ENCODE peak calls at places on chromosomes 5 and 9, in ten cellular contexts. C is hypothalamus; B is cardiac muscle cell; X is aorta; S is activated CD4-positive, alpha-beta T cell treated with anti-CD3 and anti-CD28 coated beads, Interleukin-2, amount 50 U/mL, for 1 hour; I is AG04450; D is RKO; P is NCI-H774; Z is breast epithelium; K is mucosa of descending colon. N is an unnamed sample.

GRCh38 chr5:178331491-178331981 is 98.9 kb upstream of the PHYKPL start:
- DNase-seq in C (peak), K (peak), S (no peak), X (peak), I (no peak), Z (peak), D (no peak), B (peak), P (no peak), N (peak)

GRCh38 chr9:97758334-97758916 is 61.3 kb upstream of the XPA start:
- DNase-seq in B (no peak), Z (no peak), P (no peak), K (no peak), X (no peak), D (peak), S (no peak), C (no peak), I (no peak), N (no peak)

GRCh38 chr5:154331924-154332323 is 113.9 kb upstream of the SAP30L start:
- DNase-seq in P (no peak), X (no peak), K (no peak), S (no peak), D (no peak), C (no peak), I (no peak), B (no peak), Z (no peak), N (no peak)

GRCh38 chr9:120391691-120392090 is 188.3 kb downstream of the CDK5RAP2 start:
- DNase-seq in P (no peak), B (no peak), C (no peak), Z (no peak), K (no peak), S (no peak), I (no peak), D (no peak), X (no peak), N (no peak)

GRCh38 chr9:136943291-136944093 is 1.0 kb downstream of the FBXW5 start:
- DNase-seq in K (no peak), D (peak), S (no peak), C (no peak), I (no peak), X (peak), B (peak), P (no peak), Z (no peak), N (no peak)

GRCh38 chr5:161421067-161421466 is 125.5 kb downstream of the GABRB2 start:
- DNase-seq in S (no peak), K (no peak), C (no peak), P (no peak), X (no peak), D (no peak), Z (no peak), I (no peak), B (no peak), N (no peak)

GRCh38 chr5:130541617-130542221 is 623.3 kb downstream of the HINT1 start:
- DNase-seq in I (no peak), B (peak), C (no peak), Z (no peak), S (no peak), K (no peak), P (no peak), X (no peak), D (no peak), N (no peak)

GRCh38 chr5:316210-317085 is 5.1 kb upstream of the AHRR start:
- DNase-seq in S (no peak), P (no peak), C (no peak), Z (no peak), D (no peak), B (no peak), I (no peak), X (no peak), K (no peak), N (no peak)

GRCh38 chr9:131312822-131313770 is 23.6 kb downstream of the PLPP7 start:
- DNase-seq in S (no peak), Z (no peak), X (no peak), D (no peak), I (no peak), C (no peak), B (no peak), K (peak), P (no peak), N (no peak)

GRCh38 chr9:8815219-8815618 is 1015.6 kb upstream of the DMAC1 start:
- DNase-seq in B (no peak), X (no peak), S (no peak), P (no peak), C (no peak), K (no peak), Z (no peak), D (no peak), I (no peak), N (no peak)

GRCh38 chr5:167987490-167988270 is 303.8 kb upstream of the WWC1 start:
- DNase-seq in C (no peak), I (no peak), Z (no peak), S (no peak), D (no peak), K (no peak), P (no peak), X (no peak), B (no peak), N (no peak)

GRCh38 chr5:10838038-10838437 is 77.0 kb upstream of the DAP start:
- DNase-seq in X (no peak), S (no peak), D (no peak), C (no peak), I (no peak), Z (no peak), K (no peak), B (no peak), P (no peak), N (no peak)

GRCh38 chr5:168851902-168852321 is 272.7 kb upstream of the PANK3 start:
- DNase-seq in Z (peak), K (no peak), B (peak), P (no peak), S (no peak), C (no peak), D (no peak), I (no peak), X (peak), N (no peak)

GRCh38 chr9:94870793-94871558 is 144.5 kb downstream of the AOPEP start:
- DNase-seq in S (peak), X (no peak), K (no peak), P (no peak), B (no peak), D (no peak), Z (no peak), C (no peak), I (no peak), N (no peak)

GRCh38 chr5:99037668-99038067 is 108.9 kb upstream of the CHD1 start:
- DNase-seq in C (no peak), P (no peak), D (no peak), Z (no peak), X (peak), S (peak), I (no peak), K (peak), B (no peak), N (no peak)

GRCh38 chr9:33170464-33171156 is 3.5 kb upstream of the B4GALT1 start:
- DNase-seq in I (no peak), Z (peak), C (no peak), B (no peak), X (peak), K (peak), S (peak), D (no peak), P (peak), N (peak)

GRCh38 chr5:141186897-141187512 is at the start of gene PCDHB9:
- DNase-seq in P (peak), Z (no peak), X (no peak), I (no peak), S (peak), K (no peak), D (peak), B (peak), C (no peak), N (no peak)

GRCh38 chr9:85640425-85640824 is 101.3 kb downstream of the AGTPBP1 start:
- DNase-seq in C (no peak), Z (no peak), D (no peak), K (no peak), S (no peak), B (no peak), X (no peak), P (no peak), I (no peak), N (no peak)

GRCh38 chr5:135718151-135718550 is 116.3 kb upstream of the SLC25A48 start:
- DNase-seq in S (no peak), I (no peak), D (peak), X (no peak), C (no peak), B (peak), Z (no peak), K (no peak), P (no peak), N (no peak)

GRCh38 chr5:79929095-79929494 is 62.0 kb downstream of the MTX3 start:
- DNase-seq in K (no peak), I (no peak), S (no peak), P (no peak), B (no peak), Z (no peak), C (no peak), X (no peak), D (no peak), N (no peak)

GRCh38 chr5:126046275-126046674 is 376.9 kb upstream of the GRAMD2B start:
- DNase-seq in P (no peak), S (no peak), K (no peak), D (no peak), C (no peak), Z (no peak), B (no peak), I (no peak), X (no peak), N (no peak)

GRCh38 chr5:40603378-40603777 is 76.3 kb upstream of the PTGER4 start:
- DNase-seq in C (no peak), Z (no peak), D (no peak), S (no peak), P (no peak), X (no peak), I (no peak), K (no peak), B (no peak), N (no peak)

GRCh38 chr5:115961413-115962238 is 649 bp upstream of the LVRN start:
- DNase-seq in D (no peak), B (no peak), C (no peak), X (peak), Z (no peak), P (no peak), K (no peak), S (no peak), I (no peak), N (no peak)

GRCh38 chr5:34439601-34440000 is 216.5 kb upstream of the RAI14 start:
- DNase-seq in I (no peak), D (no peak), B (no peak), X (no peak), S (no peak), C (no peak), P (no peak), K (no peak), Z (no peak), N (no peak)

GRCh38 chr5:1110930-1111726 is 735 bp downstream of the SLC12A7 start:
- DNase-seq in C (no peak), I (no peak), K (peak), B (peak), S (no peak), D (peak), P (peak), X (peak), Z (no peak), N (peak)

GRCh38 chr9:2262809-2263510 is 247.8 kb downstream of the SMARCA2 start:
- DNase-seq in D (no peak), K (no peak), Z (no peak), X (no peak), I (no peak), C (no peak), B (no peak), P (no peak), S (no peak), N (no peak)

GRCh38 chr5:103525366-103525765 is 37.2 kb downstream of the NUDT12 start:
- DNase-seq in Z (no peak), C (no peak), K (no peak), X (no peak), I (no peak), P (no peak), S (no peak), B (no peak), D (no peak), N (no peak)

GRCh38 chr5:170144286-170145023 is 38.8 kb downstream of the FOXI1 start:
- DNase-seq in X (no peak), P (no peak), Z (peak), D (no peak), S (no peak), I (no peak), C (no peak), K (no peak), B (no peak), N (no peak)

GRCh38 chr9:93080406-93080805 is 15.6 kb upstream of the CARD19 start:
- DNase-seq in S (no peak), D (no peak), K (peak), B (no peak), X (peak), I (no peak), Z (no peak), C (no peak), P (no peak), N (no peak)

GRCh38 chr5:82601085-82601484 is 322.9 kb upstream of the RPS23 start:
- DNase-seq in D (no peak), K (peak), B (no peak), S (no peak), I (no peak), P (no peak), Z (no peak), X (no peak), C (no peak), N (no peak)

GRCh38 chr5:53331463-53331862 is 149.0 kb upstream of the FST start:
- DNase-seq in Z (no peak), P (no peak), D (no peak), B (peak), K (no peak), S (no peak), C (no peak), X (no peak), I (peak), N (no peak)

GRCh38 chr9:88776717-88777497 is 214.4 kb upstream of the S1PR3 start:
- DNase-seq in X (no peak), C (no peak), S (no peak), D (no peak), P (no peak), Z (no peak), I (peak), K (no peak), B (peak), N (no peak)

GRCh38 chr5:122142480-122142879 is 13.1 kb downstream of the ZNF474 start:
- DNase-seq in I (no peak), C (no peak), K (no peak), P (no peak), B (no peak), S (no peak), D (peak), X (no peak), Z (no peak), N (no peak)

GRCh38 chr5:72291601-72292000 is 28.4 kb downstream of the MRPS27 start:
- DNase-seq in K (no peak), S (no peak), Z (no peak), D (no peak), P (no peak), I (no peak), C (no peak), B (no peak), X (no peak), N (no peak)